ENCODE peak calls at places on chromosomes 6 and 20, in six cellular contexts. O is NCI-H774; G is IMR-90; V is OCI-LY7; E is activated CD4-positive, alpha-beta T cell treated with anti-CD3 and anti-CD28 coated beads, Interleukin-2, amount 50 U/mL, for 24 hours; T is A549. I is an unnamed sample.

GRCh38 chr6:158050107-158050735 is 68.6 kb downstream of the SYNJ2 start:
- DNase-seq in T (no peak), E (no peak), V (no peak), O (no peak), G (no peak), I (no peak)

GRCh38 chr6:27286141-27286540 is 25.9 kb downstream of the POM121L2 start:
- DNase-seq in G (no peak), V (no peak), O (no peak), T (no peak), E (no peak), I (no peak)

GRCh38 chr6:1613631-1614447 is 4.1 kb downstream of the FOXC1 start:
- DNase-seq in E (no peak), T (no peak), O (no peak), G (peak), V (no peak), I (no peak)

GRCh38 chr20:31712112-31712553 is 10.5 kb downstream of the BCL2L1 start:
- DNase-seq in O (peak), V (no peak), E (no peak), T (no peak), G (no peak), I (peak)

GRCh38 chr6:118784641-118785164 is 109.2 kb upstream of the ASF1A start:
- DNase-seq in E (no peak), V (no peak), G (peak), O (no peak), T (no peak), I (no peak)

GRCh38 chr20:3716195-3716834 is 3.9 kb upstream of the SIGLEC1 start:
- DNase-seq in O (peak), V (peak), T (peak), G (peak), E (no peak), I (peak)

GRCh38 chr6:21587925-21588811 is 5.4 kb upstream of the SOX4 start:
- DNase-seq in O (peak), E (no peak), G (peak), T (peak), V (peak), I (peak)

GRCh38 chr6:16909599-16910360 is 148.5 kb upstream of the ATXN1 start:
- DNase-seq in T (no peak), G (peak), E (no peak), O (no peak), V (no peak), I (no peak)

GRCh38 chr6:147974376-147974775 is 368.3 kb upstream of the SASH1 start:
- DNase-seq in T (no peak), E (no peak), G (peak), V (no peak), O (no peak), I (no peak)

GRCh38 chr6:299050-299980 is 7.0 kb downstream of the DUSP22 start:
- DNase-seq in T (no peak), O (no peak), V (no peak), E (no peak), G (peak), I (no peak)

GRCh38 chr20:16349518-16350295 is 223.5 kb downstream of the KIF16B start:
- DNase-seq in V (no peak), O (no peak), E (no peak), G (peak), T (no peak), I (no peak)

GRCh38 chr6:109050012-109050411 is 44.6 kb downstream of the SESN1 start:
- DNase-seq in O (peak), V (no peak), T (no peak), G (no peak), E (no peak), I (no peak)

GRCh38 chr20:38418509-38419204 is 16.5 kb downstream of the SNHG17 start:
- DNase-seq in V (no peak), T (no peak), O (no peak), G (peak), E (no peak), I (no peak)

GRCh38 chr20:38471987-38472512 is 593 bp upstream of the RALGAPB start:
- DNase-seq in T (no peak), V (no peak), O (no peak), G (no peak), E (no peak), I (no peak)

GRCh38 chr6:14816106-14816864 is 429.6 kb upstream of the JARID2 start:
- DNase-seq in T (no peak), O (no peak), V (no peak), E (no peak), G (peak), I (no peak)

GRCh38 chr6:127103482-127103881 is 15.0 kb upstream of the RSPO3 start:
- DNase-seq in T (no peak), G (peak), O (no peak), V (no peak), E (no peak), I (no peak)

GRCh38 chr20:4160761-4161305 is 145.5 kb upstream of the RNF24 start:
- DNase-seq in V (peak), G (peak), O (no peak), E (no peak), T (no peak), I (no peak)

GRCh38 chr6:11212625-11213024 is 19.8 kb downstream of the NEDD9 start:
- DNase-seq in G (peak), T (no peak), V (no peak), E (no peak), O (no peak), I (no peak)

GRCh38 chr6:29137724-29138123 is 29.9 kb downstream of the OR2J3 start:
- DNase-seq in G (no peak), O (no peak), T (no peak), V (no peak), E (no peak), I (no peak)

GRCh38 chr20:54113553-54113952 is 43.2 kb upstream of the BCAS1 start:
- DNase-seq in G (no peak), T (no peak), E (no peak), O (no peak), V (no peak), I (no peak)

GRCh38 chr6:46078294-46078693 is 51.5 kb upstream of the ENPP4 start:
- DNase-seq in G (no peak), T (no peak), O (no peak), V (no peak), E (no peak), I (no peak)

GRCh38 chr6:52361945-52362442 is at the start of gene PAQR8:
- DNase-seq in O (peak), E (peak), G (peak), T (peak), V (peak), I (peak)

GRCh38 chr6:13563009-13563408 is 11.4 kb upstream of the SIRT5 start:
- DNase-seq in G (no peak), E (no peak), T (no peak), V (no peak), O (no peak), I (no peak)

GRCh38 chr6:120198033-120198432 is 848.5 kb upstream of the MAN1A1 start:
- DNase-seq in O (no peak), E (no peak), T (no peak), G (no peak), V (no peak), I (no peak)

GRCh38 chr6:25652007-25652515 is at the start of gene SCGN:
- DNase-seq in V (no peak), O (peak), G (peak), E (peak), T (peak), I (peak)

GRCh38 chr20:46348231-46348803 is 40.0 kb upstream of the CDH22 start:
- DNase-seq in O (no peak), T (no peak), V (no peak), G (peak), E (no peak), I (peak)

GRCh38 chr6:168734523-168734922 is 293.5 kb downstream of the SMOC2 start:
- DNase-seq in V (no peak), E (no peak), O (no peak), T (no peak), G (no peak), I (no peak)

GRCh38 chr6:30981942-30982772 is 1.4 kb upstream of the MUC21 start:
- DNase-seq in V (no peak), T (no peak), O (no peak), E (no peak), G (peak), I (no peak)

GRCh38 chr6:33851959-33852358 is 48.2 kb upstream of the MLN start:
- DNase-seq in O (no peak), V (no peak), T (peak), E (no peak), G (no peak), I (no peak)

GRCh38 chr6:148324297-148325007 is 18.2 kb upstream of the SASH1 start:
- DNase-seq in V (no peak), E (no peak), G (peak), O (no peak), T (no peak), I (no peak)

GRCh38 chr20:48107560-48107959 is 322.3 kb upstream of the SULF2 start:
- DNase-seq in V (no peak), O (no peak), E (no peak), T (no peak), G (no peak), I (no peak)

GRCh38 chr6:127606131-127606562 is 29.2 kb downstream of the C6orf58 start:
- DNase-seq in E (no peak), T (peak), O (no peak), V (no peak), G (peak), I (peak)

GRCh38 chr6:117156701-117157100 is 108.7 kb upstream of the VGLL2 start:
- DNase-seq in V (no peak), T (no peak), G (no peak), O (no peak), E (no peak), I (no peak)

GRCh38 chr6:31356216-31356945 is 598 bp downstream of the HLA-B start:
- DNase-seq in G (peak), V (peak), T (no peak), O (no peak), E (no peak), I (no peak)